ENCODE peak calls at places on chromosomes 16 and 17, in four cellular contexts. R is fibroblast of pulmonary artery, A is foreskin fibroblast, E is progenitor cell of endocrine pancreas. S is an unnamed sample.

GRCh38 chr16:24980077-24980793 is 34.9 kb downstream of the ARHGAP17 start:
- DNase-seq in A (no peak), E (no peak), R (no peak), S (peak; percentile 45)

GRCh38 chr17:7056386-7056785 is 12.5 kb upstream of the SLC16A11 start:
- DNase-seq in A (no peak), R (no peak), E (no peak), S (no peak)

GRCh38 chr16:4428500-4428899 is 2.8 kb downstream of the DNAJA3 start:
- DNase-seq in A (no peak), R (no peak), E (no peak), S (no peak)

GRCh38 chr16:56775162-56775561 is 45.2 kb downstream of the NUP93 start:
- DNase-seq in A (no peak), E (no peak), R (no peak), S (no peak)

GRCh38 chr17:8005357-8005756 is 2.9 kb downstream of the GUCY2D start:
- DNase-seq in A (no peak), R (no peak), E (no peak), S (no peak)

GRCh38 chr16:21646721-21647561 is 5.5 kb downstream of the IGSF6 start:
- DNase-seq in E (no peak), A (no peak), R (no peak), S (peak; percentile 59)

GRCh38 chr16:89600956-89601355 is 12.5 kb upstream of the DPEP1 start:
- DNase-seq in A (peak; percentile 21), R (no peak), E (no peak), S (no peak)

GRCh38 chr16:30472328-30472942 is at the start of gene ITGAL:
- DNase-seq in A (no peak), R (no peak), E (no peak), S (peak; percentile 71)

GRCh38 chr16:4855804-4856203 is 8.5 kb downstream of the UBN1 start:
- DNase-seq in A (no peak), R (no peak), E (no peak), S (no peak)

GRCh38 chr17:31269178-31269577 is 27.9 kb downstream of the OMG start:
- DNase-seq in E (no peak), A (no peak), R (no peak), S (no peak)

GRCh38 chr17:31269597-31269996 is 27.4 kb downstream of the OMG start:
- DNase-seq in R (peak; percentile 95), E (no peak), A (peak; percentile 96), S (no peak)

GRCh38 chr17:31260151-31260550 is 36.9 kb downstream of the OMG start:
- DNase-seq in R (no peak), A (no peak), E (no peak), S (no peak)

GRCh38 chr17:31261596-31261995 is 35.4 kb downstream of the OMG start:
- DNase-seq in E (no peak), R (no peak), A (no peak), S (no peak)

GRCh38 chr17:31266042-31266441 is 31.0 kb downstream of the OMG start:
- DNase-seq in E (no peak), R (no peak), A (no peak), S (no peak)
- TF ChIP-seq CTCF in E (peak; percentile 18), R (peak; percentile 24), A (no peak), S (no peak)

DNA sequence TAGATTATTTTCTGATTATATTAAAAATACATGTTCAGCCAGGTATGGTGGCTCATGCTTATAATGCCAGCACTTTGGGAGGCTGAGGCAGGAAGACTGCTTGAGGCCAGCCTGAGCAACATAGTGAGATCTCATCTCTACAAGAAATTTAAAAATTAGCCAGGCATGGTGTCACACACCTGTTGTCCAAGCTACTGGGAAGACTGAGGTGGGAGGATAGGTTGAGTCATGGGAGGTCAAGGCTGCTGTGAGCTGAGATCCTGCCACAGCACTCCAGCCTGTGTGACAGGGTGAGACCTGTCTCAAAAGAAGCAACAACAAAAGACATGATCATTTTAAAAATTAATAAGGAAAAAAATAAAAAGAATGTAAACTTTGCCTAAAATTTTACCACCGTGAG is 40.7 kb downstream of the PRAC1 start:
- DNase-seq in R (no peak), A (no peak), E (no peak), S (no peak)
- TF ChIP-seq CTCF in R (no peak), A (no peak), E (no peak), S (no peak)

GRCh38 chr17:11921296-11921695 is 76.0 kb downstream of the ZNF18 start:
- DNase-seq in A (no peak), E (no peak), R (no peak), S (no peak)
- TF ChIP-seq CTCF in A (no peak), E (no peak), R (no peak), S (no peak)

DNA sequence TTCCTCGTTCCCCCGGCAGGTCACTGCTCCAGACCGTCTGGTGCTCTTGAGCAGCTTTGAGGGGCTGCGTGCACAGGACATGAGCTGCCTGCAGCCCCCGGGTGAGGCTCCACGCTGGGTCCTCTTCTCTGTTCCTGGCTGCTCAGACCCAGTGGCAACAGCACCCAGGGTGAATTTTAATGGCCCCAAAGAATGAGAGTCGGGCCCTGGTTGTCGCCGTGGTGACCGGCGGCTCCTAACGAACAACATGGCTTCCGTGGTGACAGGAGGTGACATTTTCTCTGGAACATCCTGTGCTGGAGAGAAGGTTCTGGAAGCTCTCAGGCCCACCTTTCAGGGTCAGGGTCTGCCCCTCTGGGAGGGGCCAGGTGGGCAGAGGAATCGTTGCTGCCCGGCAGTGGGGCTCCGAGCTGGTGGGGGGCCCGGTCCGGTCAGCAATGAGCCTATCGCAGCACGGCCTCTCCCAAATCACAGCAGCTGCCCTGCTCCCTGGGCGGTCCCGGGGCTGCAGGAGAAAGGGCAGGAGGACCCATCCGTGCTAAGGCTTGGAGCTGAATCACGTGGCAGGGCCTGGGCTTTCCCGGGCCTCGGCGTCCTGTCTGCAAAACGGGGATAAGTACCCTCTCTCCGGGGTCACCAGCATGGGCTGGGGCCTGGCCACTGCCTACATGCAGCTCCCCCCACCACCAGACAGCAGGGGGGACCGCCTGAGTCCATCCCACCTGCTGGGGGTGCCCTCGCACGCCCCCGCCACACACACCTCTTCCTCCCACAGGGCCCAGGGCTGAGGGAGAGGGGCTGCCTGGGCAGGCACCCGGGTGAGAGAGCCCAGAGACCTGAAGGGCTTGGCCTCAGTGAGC is 3.4 kb upstream of the C1QTNF8 start:
- DNase-seq in A (no peak), E (no peak), R (no peak), S (no peak)
- TF ChIP-seq CTCF in A (no peak), E (no peak), R (no peak), S (no peak)

S was measured in GM13976.